ENCODE peak calls at places on chromosomes 5 and 9, in seven cellular contexts. F is IMR-90, J is mesenchymal stem cell, H is H9, T is mesendoderm, C is H1, E is trophoblast cell. L is an unnamed sample.

GRCh38 chr5:171684169-171684568 is 101.4 kb upstream of the SMIM23 start:
- DNase-seq in F (no peak), J (no peak), H (no peak), T (no peak), C (no peak), E (no peak), L (no peak)

GRCh38 chr5:148145916-148146315 is 22.4 kb upstream of the SPINK14 start:
- DNase-seq in F (peak), J (peak), H (no peak), T (peak), C (no peak), E (peak), L (no peak)

GRCh38 chr5:149399775-149400174 is 20.7 kb upstream of the IL17B start:
- DNase-seq in F (no peak), J (no peak), H (no peak), T (peak), C (no peak), E (no peak), L (no peak)

GRCh38 chr5:61450170-61450815 is 118.2 kb downstream of the ZSWIM6 start:
- DNase-seq in F (peak), J (peak), H (no peak), T (peak), C (no peak), E (no peak), L (peak)

GRCh38 chr5:92927291-92927778 is 653.7 kb downstream of the NR2F1-AS1 start:
- DNase-seq in F (no peak), J (no peak), H (no peak), T (no peak), C (no peak), E (peak), L (no peak)

GRCh38 chr9:93996863-93997262 is 41.7 kb upstream of the BARX1 start:
- DNase-seq in F (no peak), J (no peak), H (no peak), T (peak), C (no peak), E (no peak), L (no peak)

GRCh38 chr5:3596261-3596825 is 711 bp downstream of the IRX1 start:
- DNase-seq in F (no peak), J (no peak), H (peak), T (peak), C (no peak), E (no peak), L (no peak)

GRCh38 chr5:130762031-130762430 is 403.0 kb downstream of the HINT1 start:
- DNase-seq in F (no peak), J (peak), H (no peak), T (no peak), C (no peak), E (no peak), L (no peak)

GRCh38 chr5:111143910-111144309 is 51.8 kb downstream of the WDR36 start:
- DNase-seq in F (peak), J (peak), H (no peak), T (peak), C (no peak), E (no peak), L (no peak)

GRCh38 chr5:16934123-16934522 is 2.0 kb downstream of the MYO10 start:
- DNase-seq in F (peak), J (peak), H (peak), T (peak), C (peak), E (peak), L (peak)

DNA sequence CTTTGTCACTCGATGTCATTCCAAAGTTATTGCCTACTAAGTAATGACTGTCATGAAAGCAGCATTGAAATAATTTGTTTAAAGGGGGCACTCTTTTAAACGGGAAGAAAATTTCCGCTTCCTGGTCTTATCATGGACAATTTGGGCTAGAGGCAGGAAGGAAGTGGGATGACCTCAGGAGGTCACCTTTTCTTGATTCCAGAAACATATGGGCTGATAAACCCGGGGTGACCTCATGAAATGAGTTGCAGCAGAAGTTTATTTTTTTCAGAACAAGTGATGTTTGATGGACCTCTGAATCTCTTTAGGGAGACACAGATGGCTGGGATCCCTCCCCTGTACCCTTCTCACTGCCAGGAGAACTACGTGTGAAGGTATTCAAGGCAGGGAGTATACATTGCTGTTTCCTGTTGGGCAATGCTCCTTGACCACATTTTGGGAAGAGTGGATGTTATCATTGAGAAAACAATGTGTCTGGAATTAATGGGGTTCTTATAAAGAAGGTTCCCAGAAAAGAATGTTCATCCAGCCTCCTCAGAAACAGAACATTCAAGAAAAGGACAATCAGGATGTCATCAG is 11.3 kb downstream of the TLR4 start:
- DNase-seq in F (no peak), J (no peak), H (no peak), T (no peak), C (no peak), E (no peak), L (no peak)
- H2BK120ac ChIP-seq in F (no peak), J (no peak), H (no peak), T (no peak), C (no peak), E (no peak), L (no peak)

DNA sequence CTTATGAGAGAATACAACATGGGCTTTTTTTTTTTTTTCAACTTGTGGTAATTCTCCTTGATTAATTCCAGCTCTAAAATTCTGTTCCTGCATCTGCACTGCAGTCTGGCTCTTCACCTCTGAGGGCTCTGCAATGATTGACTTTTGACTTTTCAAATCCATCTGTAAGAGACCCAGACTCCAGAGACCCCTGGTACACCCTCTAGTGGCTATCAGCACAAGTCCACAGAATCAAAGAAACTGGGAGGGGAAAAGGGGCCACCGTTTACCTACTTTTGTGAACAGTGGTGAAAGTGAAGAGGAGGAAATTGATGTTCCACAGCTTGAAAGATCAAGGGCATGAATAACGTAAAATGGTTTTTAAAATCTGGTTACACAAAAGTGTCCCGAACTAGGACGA is 151.6 kb downstream of the SLIT3 start:
- DNase-seq in F (no peak), J (no peak), H (peak), T (peak), C (no peak), E (no peak), L (no peak)
- H2BK120ac ChIP-seq in F (no peak), J (no peak), H (no peak), T (no peak), C (no peak), E (no peak), L (no peak)

GRCh38 chr5:67612961-67613360 is 416.4 kb upstream of the CD180 start:
- DNase-seq in F (no peak), J (no peak), H (no peak), T (no peak), C (no peak), E (no peak), L (no peak)

GRCh38 chr5:67605730-67606585 is 409.4 kb upstream of the CD180 start:
- DNase-seq in F (no peak), J (no peak), H (no peak), T (no peak), C (no peak), E (no peak), L (no peak)

GRCh38 chr5:67610191-67610912 is 413.8 kb upstream of the CD180 start:
- DNase-seq in F (no peak), J (no peak), H (no peak), T (no peak), C (no peak), E (no peak), L (no peak)

GRCh38 chr5:67606586-67606947 is 410.0 kb upstream of the CD180 start:
- DNase-seq in F (no peak), J (no peak), H (no peak), T (no peak), C (no peak), E (no peak), L (no peak)

GRCh38 chr5:67607958-67608357 is 411.4 kb upstream of the CD180 start:
- DNase-seq in F (no peak), J (no peak), H (no peak), T (no peak), C (no peak), E (no peak), L (no peak)
- H2BK120ac ChIP-seq in F (no peak), J (no peak), H (no peak), T (no peak), C (no peak), E (no peak), L (no peak)

GRCh38 chr5:120843390-120843980 is 379.4 kb downstream of the PRR16 start:
- DNase-seq in F (no peak), J (no peak), H (peak), T (peak), C (no peak), E (no peak), L (no peak)

DNA sequence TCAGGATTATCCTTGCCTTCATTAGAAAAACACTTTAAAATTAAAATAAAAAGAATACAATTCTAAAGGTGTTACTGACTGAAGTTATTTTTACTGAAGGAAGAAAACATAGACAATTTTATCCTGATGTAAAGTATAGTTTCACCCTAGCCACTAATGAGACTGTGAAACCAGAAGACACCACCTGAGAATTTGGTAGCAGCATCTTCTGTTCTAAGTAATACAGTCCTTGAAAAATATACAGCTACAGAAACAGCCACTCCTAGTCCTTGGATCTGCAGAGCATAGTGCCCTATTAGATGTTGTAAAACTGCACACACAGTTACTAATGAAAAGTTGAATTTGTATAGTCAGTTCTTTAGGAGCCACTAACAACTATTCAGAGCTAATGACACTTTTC is 377.7 kb downstream of the PRR16 start:
- DNase-seq in F (no peak), J (no peak), H (no peak), T (no peak), C (no peak), E (no peak), L (no peak)
- H2BK120ac ChIP-seq in F (no peak), J (no peak), H (no peak), T (no peak), C (no peak), E (no peak), L (no peak)